ENCODE peak calls at places on chromosomes 4 and X, in four cellular contexts. F, A, T and K are unnamed samples.

GRCh38 chr4:186196063-186196462 is 4.7 kb downstream of the CYP4V2 start:
- DNase-seq in F (no peak), A (no peak), T (no peak), K (no peak)

GRCh38 chrX:1529328-1529727 is 7.7 kb downstream of the P2RY8 start:
- DNase-seq in T (no peak), F (no peak), A (no peak), K (no peak)

GRCh38 chr4:151202381-151202780 is 74.6 kb upstream of the PRSS48 start:
- DNase-seq in A (no peak), F (no peak), T (no peak), K (no peak)

GRCh38 chrX:130539721-130540321 is 138.0 kb downstream of the RBMX2 start:
- DNase-seq in F (peak), A (no peak), T (peak), K (peak)

GRCh38 chr4:158155656-158156356 is 17.0 kb downstream of the GASK1B start:
- DNase-seq in F (no peak), A (no peak), T (no peak), K (no peak)

GRCh38 chr4:102620697-102621497 is 119.7 kb downstream of the NFKB1 start:
- DNase-seq in F (peak), T (no peak), A (no peak), K (peak)

GRCh38 chrX:119982145-119982544 is 38.6 kb upstream of the NKAP start:
- DNase-seq in A (no peak), F (no peak), T (no peak), K (no peak)

GRCh38 chr4:154622598-154622997 is 10.1 kb upstream of the FGG start:
- DNase-seq in F (peak), T (no peak), A (no peak), K (peak)

GRCh38 chrX:40169193-40170086 is 71.7 kb upstream of the BCOR start:
- DNase-seq in A (no peak), F (peak), T (no peak), K (no peak)

GRCh38 chr4:127069675-127070074 is 563.1 kb upstream of the INTU start:
- DNase-seq in A (no peak), T (no peak), F (no peak), K (no peak)

GRCh38 chrX:2682582-2683177 is 8.4 kb upstream of the CD99 start:
- DNase-seq in T (no peak), A (no peak), F (no peak), K (no peak)

GRCh38 chr4:157992038-157992706 is 180.7 kb downstream of the GASK1B start:
- DNase-seq in T (peak), A (no peak), F (peak), K (peak)

GRCh38 chr4:153022233-153022632 is 86.1 kb downstream of the FHDC1 start:
- DNase-seq in F (no peak), A (no peak), T (no peak), K (no peak)

GRCh38 chr4:683247-683897 is 5.6 kb downstream of the SLC49A3 start:
- DNase-seq in F (no peak), T (no peak), A (no peak), K (no peak)

GRCh38 chr4:173448919-173449641 is 50.2 kb upstream of the SCRG1 start:
- DNase-seq in T (no peak), F (no peak), A (no peak), K (no peak)